ENCODE peak calls at places on chromosome 18, in seven cellular contexts. N is GM13977; J is fibroblast of lung; S is CD4-positive, alpha-beta T cell; C is A549; Z is sigmoid colon; V is tibial artery. K is an unnamed sample.

GRCh38 chr18:57211412-57211750 is 64.5 kb downstream of the BOD1L2 start:
- DNase-seq in N (no peak), J (no peak), S (no peak), C (no peak), Z (no peak), V (no peak), K (no peak)

GRCh38 chr18:46325836-46326235 is 221.7 kb downstream of the HAUS1 start:
- DNase-seq in N (no peak), J (no peak), S (no peak), C (no peak), Z (no peak), V (no peak), K (no peak)

GRCh38 chr18:78857252-78858150 is 122.1 kb upstream of the SALL3 start:
- DNase-seq in N (no peak), J (no peak), S (no peak), C (no peak), Z (no peak), V (no peak), K (no peak)

GRCh38 chr18:74115046-74115445 is 32.6 kb downstream of the FBXO15 start:
- DNase-seq in N (no peak), J (no peak), S (no peak), C (no peak), Z (no peak), V (no peak), K (peak)

GRCh38 chr18:43092539-43092938 is 22.9 kb downstream of the RIT2 start:
- DNase-seq in N (no peak), J (peak), S (no peak), C (no peak), Z (no peak), V (no peak), K (no peak)

GRCh38 chr18:68714356-68714706 is 577 bp downstream of the TMX3 start:
- DNase-seq in N (no peak), J (peak), S (no peak), C (peak), Z (no peak), V (no peak), K (no peak)

GRCh38 chr18:48059363-48060109 is 129.1 kb upstream of the SMAD2 start:
- DNase-seq in N (no peak), J (no peak), S (no peak), C (no peak), Z (no peak), V (peak), K (no peak)

GRCh38 chr18:8350628-8351027 is 258.6 kb upstream of the RAB12 start:
- DNase-seq in N (no peak), J (no peak), S (no peak), C (no peak), Z (no peak), V (no peak), K (no peak)

GRCh38 chr18:42536442-42536841 is 579.0 kb downstream of the RIT2 start:
- DNase-seq in N (no peak), J (no peak), S (no peak), C (no peak), Z (no peak), V (no peak), K (no peak)

GRCh38 chr18:48968412-48969215 is 17.8 kb upstream of the SMAD7 start:
- DNase-seq in N (no peak), J (no peak), S (no peak), C (no peak), Z (no peak), V (no peak), K (no peak)

GRCh38 chr18:35073186-35074105 is 32.2 kb downstream of the MAPRE2 start:
- DNase-seq in N (no peak), J (peak), S (no peak), C (no peak), Z (no peak), V (no peak), K (peak)

GRCh38 chr18:23812566-23813440 is 123.5 kb downstream of the LAMA3 start:
- DNase-seq in N (peak), J (peak), S (no peak), C (peak), Z (no peak), V (no peak), K (peak)

GRCh38 chr18:75694292-75694691 is 266.8 kb upstream of the SMIM21 start:
- DNase-seq in N (no peak), J (no peak), S (no peak), C (no peak), Z (no peak), V (no peak), K (no peak)

GRCh38 chr18:26429535-26429934 is 118.8 kb downstream of the KCTD1 start:
- DNase-seq in N (no peak), J (peak), S (no peak), C (peak), Z (peak), V (no peak), K (peak)

GRCh38 chr18:59140287-59140885 is 702 bp downstream of the SEC11C start:
- DNase-seq in N (no peak), J (peak), S (no peak), C (peak), Z (peak), V (no peak), K (peak)

GRCh38 chr18:35038881-35039491 is 2.2 kb upstream of the MAPRE2 start:
- DNase-seq in N (peak), J (no peak), S (no peak), C (no peak), Z (no peak), V (no peak), K (no peak)

GRCh38 chr18:57447154-57447621 is 12.0 kb downstream of the ONECUT2 start:
- DNase-seq in N (no peak), J (peak), S (no peak), C (no peak), Z (no peak), V (no peak), K (peak)

GRCh38 chr18:31631526-31631925 is 39.8 kb downstream of the TTR start:
- DNase-seq in N (no peak), J (no peak), S (no peak), C (no peak), Z (no peak), V (no peak), K (no peak)

GRCh38 chr18:23204589-23205235 is 69.4 kb downstream of the CABLES1 start:
- DNase-seq in N (no peak), J (no peak), S (no peak), C (no peak), Z (no peak), V (no peak), K (no peak)

GRCh38 chr18:78421392-78421791 is 558.2 kb upstream of the SALL3 start:
- DNase-seq in N (no peak), J (no peak), S (no peak), C (no peak), Z (no peak), V (no peak), K (no peak)

GRCh38 chr18:33745396-33745795 is 167.4 kb downstream of the ASXL3 start:
- DNase-seq in N (no peak), J (no peak), S (no peak), C (no peak), Z (peak), V (no peak), K (no peak)

GRCh38 chr18:33746261-33746660 is 168.2 kb downstream of the ASXL3 start:
- DNase-seq in N (no peak), J (no peak), S (no peak), C (no peak), Z (no peak), V (no peak), K (no peak)

GRCh38 chr18:33749831-33750230 is 171.8 kb downstream of the ASXL3 start:
- DNase-seq in N (no peak), J (no peak), S (no peak), C (no peak), Z (peak), V (no peak), K (no peak)

GRCh38 chr18:33744032-33744697 is 166.1 kb downstream of the ASXL3 start:
- DNase-seq in N (no peak), J (no peak), S (no peak), C (no peak), Z (no peak), V (no peak), K (no peak)
- TF ChIP-seq CTCF in N (no peak), J (no peak), S (no peak), C (no peak), Z (no peak), V (no peak), K (no peak)

DNA sequence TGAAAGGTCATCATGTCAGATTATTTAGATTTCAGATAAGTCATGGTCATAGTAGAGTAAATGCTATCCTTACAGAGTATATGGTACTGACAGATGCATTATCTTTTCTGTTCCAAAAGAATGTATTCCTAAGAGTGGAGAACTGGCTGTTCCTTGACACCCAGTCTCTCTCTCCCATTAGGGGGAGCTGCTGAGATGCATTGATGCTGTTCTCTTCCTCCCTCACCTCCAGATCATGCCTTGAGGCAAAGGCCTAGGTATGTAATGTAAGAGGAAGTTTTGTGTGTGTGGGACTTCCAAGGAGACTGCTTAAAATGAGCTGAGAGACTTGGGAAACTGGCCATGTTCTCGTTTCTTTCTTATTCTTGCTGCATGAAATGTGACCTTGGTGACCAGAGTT is 979.5 kb upstream of the CELF4 start:
- DNase-seq in N (no peak), J (peak), S (no peak), C (no peak), Z (no peak), V (no peak), K (peak)
- TF ChIP-seq CTCF in N (peak), J (no peak), S (no peak), C (no peak), Z (no peak), V (no peak), K (peak)

DNA sequence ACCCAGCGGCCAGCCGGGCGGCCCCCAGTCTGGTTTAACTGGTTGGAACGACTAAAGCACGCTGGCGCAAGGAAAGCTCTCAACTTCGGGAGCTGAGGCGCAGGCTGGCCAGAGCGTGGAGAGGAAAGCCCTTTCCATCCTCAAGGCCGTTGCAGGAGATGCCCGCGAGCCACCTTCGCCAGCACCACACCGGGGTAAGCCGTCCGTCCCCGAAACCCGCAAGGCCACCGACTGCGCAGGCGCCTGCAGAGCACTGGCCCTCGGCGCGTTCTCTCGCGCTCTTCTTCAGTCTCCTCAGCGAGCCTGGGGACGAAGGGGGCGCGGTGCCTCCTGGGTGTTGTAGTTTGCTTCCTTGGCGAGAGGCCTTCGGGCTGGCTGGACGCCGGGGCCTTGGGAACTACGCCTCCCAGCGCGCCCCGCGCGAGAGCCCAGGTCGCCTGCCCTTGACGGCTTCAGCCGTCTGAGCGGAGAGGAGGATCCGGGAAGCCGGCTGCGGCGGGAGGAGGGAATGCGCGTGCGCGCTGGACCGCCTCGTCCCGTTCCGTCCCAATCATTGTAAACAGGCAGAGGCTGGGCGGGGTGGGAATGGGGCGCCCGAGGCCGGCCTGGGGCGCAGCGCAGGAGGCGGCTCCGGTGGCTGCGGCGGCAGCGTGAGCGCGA is at the start of gene RALBP1:
- DNase-seq in N (peak), J (peak), S (peak), C (peak), Z (peak), V (peak), K (peak)
- TF ChIP-seq CTCF in N (peak), J (no peak), S (no peak), C (peak), Z (no peak), V (no peak), K (no peak)

DNA sequence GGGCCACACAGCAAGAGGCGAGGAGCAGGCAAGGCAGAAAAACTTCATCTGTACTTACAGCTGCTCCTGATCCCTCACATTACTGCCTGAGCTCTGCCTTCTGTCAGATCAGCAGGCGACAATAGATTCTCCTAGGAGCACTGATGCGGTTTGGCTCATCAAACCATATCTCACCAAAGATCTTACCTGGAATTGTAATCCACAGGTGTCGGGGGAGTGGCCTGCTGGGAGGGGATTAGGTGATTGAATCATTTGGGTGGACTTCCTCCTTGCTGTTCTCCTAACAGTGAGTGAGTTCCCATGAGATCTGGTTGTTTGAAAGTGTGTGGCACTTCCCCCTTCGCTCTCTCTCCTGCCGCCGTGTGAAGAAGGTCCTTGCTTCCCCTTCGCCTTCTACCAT is 647.3 kb downstream of the SOCS6 start:
- DNase-seq in N (no peak), J (no peak), S (no peak), C (no peak), Z (no peak), V (no peak), K (no peak)
- TF ChIP-seq CTCF in N (no peak), J (no peak), S (no peak), C (no peak), Z (no peak), V (no peak), K (no peak)